ENCODE peak calls at places on chromosomes 2 and 18, in ten cellular contexts. R is H4, H is amniotic stem cell, S is GF-D8, F is COLO829, E is activated T-helper 1 cell treated with Interleukin-2 at 50 U/mL for 16 hours, N is WERI-Rb-1, X is NCI-H1092 treated with DMSO at 0.1 percent for 48 hours, T is HepG2, J is neural progenitor cell. O is an unnamed sample.

GRCh38 chr2:855177-855576 is 95.5 kb upstream of the SNTG2 start:
- DNase-seq in H (no peak), J (no peak), R (no peak), E (no peak), T (no peak), X (no peak), S (no peak), F (no peak), N (no peak), O (no peak)

GRCh38 chr2:72145658-72146329 is 1.9 kb downstream of the CYP26B1 start:
- DNase-seq in T (no peak), J (no peak), E (no peak), R (no peak), X (no peak), N (peak; percentile 7), S (no peak), H (no peak), F (peak; percentile 86), O (no peak)

GRCh38 chr2:75503048-75503607 is 57.6 kb downstream of the EVA1A start:
- DNase-seq in R (peak; percentile 35), S (no peak), J (no peak), F (no peak), N (no peak), H (peak; percentile 67), X (no peak), E (no peak), T (no peak), O (no peak)

GRCh38 chr2:63078852-63079606 is 28.4 kb downstream of the OTX1 start:
- DNase-seq in S (no peak), H (no peak), N (peak; percentile 50), J (peak; percentile 20), E (no peak), R (peak; percentile 12), X (no peak), T (peak; percentile 61), F (peak; percentile 4), O (no peak)

GRCh38 chr2:159183346-159183745 is 103.2 kb downstream of the WDSUB1 start:
- DNase-seq in H (no peak), X (no peak), R (no peak), F (no peak), J (no peak), S (no peak), N (no peak), T (no peak), E (no peak), O (no peak)

GRCh38 chr2:145674705-145675104 is 1154.8 kb upstream of the ZEB2 start:
- DNase-seq in T (no peak), R (no peak), F (no peak), E (no peak), X (no peak), H (no peak), S (no peak), N (no peak), J (no peak), O (no peak)

GRCh38 chr2:218081695-218082094 is 12.6 kb downstream of the RUFY4 start:
- DNase-seq in F (no peak), J (no peak), R (no peak), T (no peak), X (no peak), N (no peak), S (no peak), E (no peak), H (no peak), O (no peak)

GRCh38 chr2:232310189-232310588 is 68.4 kb upstream of the ALPP start:
- DNase-seq in T (no peak), H (no peak), X (no peak), F (no peak), E (no peak), S (no peak), N (no peak), J (no peak), R (no peak), O (no peak)

GRCh38 chr2:232325324-232326273 is 53.0 kb upstream of the ALPP start:
- DNase-seq in X (no peak), F (no peak), H (no peak), N (peak; percentile 67), S (no peak), R (no peak), J (peak; percentile 62), E (peak; percentile 31), T (peak; percentile 42), O (no peak)

GRCh38 chr2:129802290-129802689 is 177.2 kb upstream of the RAB6C start:
- DNase-seq in R (no peak), X (no peak), E (no peak), F (no peak), N (no peak), S (no peak), H (no peak), T (no peak), J (no peak), O (no peak)

GRCh38 chr18:69758458-69758857 is 189.2 kb downstream of the CD226 start:
- DNase-seq in T (no peak), X (no peak), E (no peak), N (no peak), H (no peak), R (no peak), F (no peak), J (no peak), S (no peak), O (no peak)

GRCh38 chr2:232611559-232612218 is 21.7 kb upstream of the EFHD1 start:
- DNase-seq in R (peak; percentile 95), H (peak; percentile 64), S (no peak), T (peak; percentile 61), X (peak; percentile 37), J (peak; percentile 66), N (peak; percentile 77), E (peak; percentile 39), F (peak; percentile 86), O (no peak)

GRCh38 chr2:242011991-242012764 is 142.6 kb downstream of the RTP5 start:
- DNase-seq in X (no peak), F (no peak), N (peak; percentile 1), J (no peak), H (no peak), E (no peak), T (no peak), R (no peak), S (no peak), O (no peak)

GRCh38 chr2:12709207-12709522 is 7.6 kb upstream of the TRIB2 start:
- DNase-seq in S (no peak), T (no peak), H (no peak), R (no peak), N (no peak), J (no peak), E (no peak), F (no peak), X (no peak), O (no peak)

GRCh38 chr2:191026377-191026776 is 12.4 kb upstream of the STAT1 start:
- DNase-seq in N (no peak), R (no peak), S (no peak), E (no peak), H (no peak), T (no peak), F (no peak), J (no peak), X (no peak), O (no peak)

GRCh38 chr2:120239488-120240287 is 13.0 kb upstream of the RALB start:
- DNase-seq in S (no peak), R (peak; percentile 64), F (no peak), X (no peak), T (peak; percentile 37), J (peak; percentile 28), N (no peak), E (no peak), H (peak; percentile 48), O (no peak)

GRCh38 chr18:45749918-45750689 is 26.1 kb downstream of the SLC14A1 start:
- DNase-seq in J (no peak), S (no peak), F (no peak), X (no peak), R (no peak), N (no peak), H (no peak), E (no peak), T (no peak), O (no peak)

GRCh38 chr18:55001625-55002024 is 42.4 kb upstream of the CCDC68 start:
- DNase-seq in J (no peak), T (no peak), X (no peak), H (no peak), S (no peak), N (no peak), E (no peak), R (no peak), F (no peak), O (no peak)

GRCh38 chr2:62471816-62472215 is 34.2 kb downstream of the TMEM17 start:
- DNase-seq in J (no peak), F (no peak), T (no peak), N (no peak), R (no peak), X (peak; percentile 44), E (no peak), S (no peak), H (no peak), O (no peak)

GRCh38 chr18:70355620-70356385 is 67.0 kb downstream of the SOCS6 start:
- DNase-seq in E (no peak), H (no peak), R (no peak), N (no peak), S (no peak), F (no peak), T (no peak), J (no peak), X (no peak), O (no peak)

GRCh38 chr2:43853141-43854081 is 14.6 kb downstream of the ABCG8 start:
- DNase-seq in X (no peak), H (no peak), S (no peak), T (no peak), J (no peak), E (no peak), R (no peak), N (no peak), F (no peak), O (no peak)

GRCh38 chr2:10742666-10743065 is 21.2 kb downstream of the ATP6V1C2 start:
- DNase-seq in S (no peak), T (no peak), R (no peak), N (no peak), F (no peak), E (no peak), H (no peak), X (no peak), J (no peak), O (no peak)

O was measured in NCI-H774.